ENCODE peak calls at places on chromosomes 7 and 10, in seven cellular contexts. P is left cardiac atrium, S is endothelial cell, V is HL-60, X is neural progenitor cell, Y is GM12892, E is uterus. B is an unnamed sample.

GRCh38 chr10:132037676-132037975 is 28.1 kb upstream of the JAKMIP3 start:
- DNase-seq in P (no peak), S (no peak), V (no peak), X (peak; percentile 74), Y (no peak), E (no peak), B (no peak)

GRCh38 chr10:104824378-104825006 is 183.4 kb downstream of the SORCS3 start:
- DNase-seq in P (no peak), S (peak; percentile 75), V (peak; percentile 20), X (peak; percentile 83), Y (no peak), E (no peak), B (peak; percentile 35)

GRCh38 chr10:7351905-7352304 is 58.9 kb downstream of the SFMBT2 start:
- DNase-seq in P (no peak), S (no peak), V (no peak), X (no peak), Y (no peak), E (no peak), B (no peak)

GRCh38 chr7:4689151-4689550 is 7.1 kb downstream of the FOXK1 start:
- DNase-seq in P (no peak), S (no peak), V (no peak), X (no peak), Y (no peak), E (no peak), B (no peak)

GRCh38 chr7:20075992-20076813 is 141.0 kb downstream of the MACC1 start:
- DNase-seq in P (no peak), S (no peak), V (no peak), X (no peak), Y (no peak), E (no peak), B (no peak)

GRCh38 chr7:82163586-82163985 is 280.0 kb downstream of the CACNA2D1 start:
- DNase-seq in P (no peak), S (no peak), V (no peak), X (no peak), Y (no peak), E (no peak), B (no peak)

GRCh38 chr7:101099969-101100781 is 14.9 kb downstream of the TRIM56 start:
- DNase-seq in P (peak; percentile 95), S (no peak), V (peak; percentile 89), X (peak; percentile 85), Y (no peak), E (peak; percentile 98), B (no peak)

GRCh38 chr7:47461161-47461560 is 120.8 kb downstream of the TNS3 start:
- DNase-seq in P (peak; percentile 70), S (no peak), V (no peak), X (no peak), Y (no peak), E (no peak), B (no peak)

GRCh38 chr7:156420496-156420895 is 220.1 kb upstream of the RNF32 start:
- DNase-seq in P (no peak), S (no peak), V (no peak), X (no peak), Y (no peak), E (no peak), B (no peak)

GRCh38 chr7:80583901-80584300 is 54.5 kb upstream of the CD36 start:
- DNase-seq in P (peak; percentile 42), S (no peak), V (no peak), X (no peak), Y (no peak), E (no peak), B (no peak)

GRCh38 chr10:87093461-87094372 is 926 bp downstream of the GLUD1 start:
- DNase-seq in P (peak; percentile 74), S (peak; percentile 55), V (peak; percentile 65), X (peak; percentile 69), Y (peak; percentile 36), E (peak; percentile 68), B (peak; percentile 83)

GRCh38 chr10:1563028-1563427 is 174.3 kb downstream of the ADARB2 start:
- DNase-seq in P (no peak), S (no peak), V (no peak), X (no peak), Y (no peak), E (no peak), B (no peak)

GRCh38 chr10:130452096-130452495 is 315.9 kb downstream of the GLRX3 start:
- DNase-seq in P (no peak), S (no peak), V (no peak), X (no peak), Y (no peak), E (no peak), B (no peak)

B was measured in GM06990.